ENCODE peak calls at places on chromosomes 3 and 15, in ten cellular contexts. One of them, this sample, is unnamed.

GRCh38 chr3:123330441-123330991 is 118.4 kb downstream of the ADCY5 start:
- DNase-seq in keratinocyte: no peak
- DNase-seq in mammary epithelial cell: no peak
- DNase-seq in ovary: peak; percentile 68
- DNase-seq in thoracic aorta: no peak
- DNase-seq in IMR-90: no peak
- DNase-seq in heart left ventricle: peak; percentile 76
- DNase-seq in kidney: peak; percentile 76
- DNase-seq in adrenal gland: no peak
- DNase-seq in left ventricle myocardium inferior: peak; percentile 58
- DNase-seq in this sample: no peak

GRCh38 chr3:129596194-129597086 is 10.0 kb downstream of the PLXND1 start:
- DNase-seq in IMR-90: peak; percentile 96
- DNase-seq in thoracic aorta: peak; percentile 84
- DNase-seq in adrenal gland: peak; percentile 62
- DNase-seq in heart left ventricle: peak; percentile 95
- DNase-seq in left ventricle myocardium inferior: peak; percentile 92
- DNase-seq in ovary: peak; percentile 89
- DNase-seq in keratinocyte: no peak
- DNase-seq in kidney: peak; percentile 97
- DNase-seq in mammary epithelial cell: no peak
- DNase-seq in this sample: peak; percentile 54

GRCh38 chr15:84889313-84889990 is 5.0 kb downstream of the SLC28A1 start:
- DNase-seq in kidney: no peak
- DNase-seq in left ventricle myocardium inferior: no peak
- DNase-seq in ovary: no peak
- DNase-seq in mammary epithelial cell: no peak
- DNase-seq in keratinocyte: no peak
- DNase-seq in adrenal gland: no peak
- DNase-seq in heart left ventricle: no peak
- DNase-seq in thoracic aorta: no peak
- DNase-seq in IMR-90: no peak
- DNase-seq in this sample: no peak

GRCh38 chr15:62228604-62229003 is 63.5 kb upstream of the C2CD4B start:
- DNase-seq in keratinocyte: no peak
- DNase-seq in mammary epithelial cell: no peak
- DNase-seq in IMR-90: no peak
- DNase-seq in left ventricle myocardium inferior: no peak
- DNase-seq in kidney: no peak
- DNase-seq in heart left ventricle: no peak
- DNase-seq in adrenal gland: no peak
- DNase-seq in ovary: no peak
- DNase-seq in thoracic aorta: no peak
- DNase-seq in this sample: no peak

GRCh38 chr3:192812736-192813383 is 85.5 kb upstream of the FGF12 start:
- DNase-seq in heart left ventricle: no peak
- DNase-seq in left ventricle myocardium inferior: no peak
- DNase-seq in kidney: no peak
- DNase-seq in IMR-90: peak; percentile 70
- DNase-seq in mammary epithelial cell: peak; percentile 30
- DNase-seq in ovary: no peak
- DNase-seq in adrenal gland: peak; percentile 44
- DNase-seq in thoracic aorta: no peak
- DNase-seq in keratinocyte: no peak
- DNase-seq in this sample: peak; percentile 71

GRCh38 chr3:114356084-114357009 is 62.5 kb downstream of the TIGIT start:
- DNase-seq in IMR-90: no peak
- DNase-seq in kidney: no peak
- DNase-seq in ovary: no peak
- DNase-seq in mammary epithelial cell: no peak
- DNase-seq in thoracic aorta: no peak
- DNase-seq in heart left ventricle: no peak
- DNase-seq in left ventricle myocardium inferior: no peak
- DNase-seq in keratinocyte: no peak
- DNase-seq in adrenal gland: no peak
- DNase-seq in this sample: no peak

GRCh38 chr15:60673918-60674558 is 195.1 kb upstream of the ICE2 start:
- DNase-seq in kidney: no peak
- DNase-seq in keratinocyte: peak; percentile 61
- DNase-seq in left ventricle myocardium inferior: no peak
- DNase-seq in adrenal gland: peak; percentile 74
- DNase-seq in mammary epithelial cell: peak; percentile 91
- DNase-seq in IMR-90: peak; percentile 96
- DNase-seq in ovary: no peak
- DNase-seq in heart left ventricle: no peak
- DNase-seq in thoracic aorta: peak; percentile 41
- DNase-seq in this sample: peak; percentile 60

GRCh38 chr15:72800819-72801481 is 17.4 kb upstream of the ADPGK start:
- DNase-seq in IMR-90: peak; percentile 65
- DNase-seq in adrenal gland: no peak
- DNase-seq in mammary epithelial cell: no peak
- DNase-seq in heart left ventricle: no peak
- DNase-seq in left ventricle myocardium inferior: no peak
- DNase-seq in thoracic aorta: no peak
- DNase-seq in ovary: no peak
- DNase-seq in kidney: no peak
- DNase-seq in keratinocyte: no peak
- DNase-seq in this sample: no peak

GRCh38 chr15:29110176-29110575 is 159.4 kb downstream of the NSMCE3 start:
- DNase-seq in IMR-90: no peak
- DNase-seq in mammary epithelial cell: no peak
- DNase-seq in thoracic aorta: no peak
- DNase-seq in kidney: no peak
- DNase-seq in ovary: no peak
- DNase-seq in keratinocyte: no peak
- DNase-seq in left ventricle myocardium inferior: no peak
- DNase-seq in heart left ventricle: no peak
- DNase-seq in adrenal gland: no peak
- DNase-seq in this sample: no peak

GRCh38 chr3:46082849-46083248 is 55.6 kb upstream of the XCR1 start:
- DNase-seq in thoracic aorta: no peak
- DNase-seq in heart left ventricle: no peak
- DNase-seq in IMR-90: no peak
- DNase-seq in mammary epithelial cell: peak; percentile 95
- DNase-seq in left ventricle myocardium inferior: no peak
- DNase-seq in ovary: no peak
- DNase-seq in keratinocyte: peak; percentile 66
- DNase-seq in kidney: no peak
- DNase-seq in adrenal gland: no peak
- DNase-seq in this sample: peak; percentile 39

GRCh38 chr3:127141921-127142730 is 50.8 kb upstream of the PRR23E start:
- DNase-seq in IMR-90: no peak
- DNase-seq in thoracic aorta: no peak
- DNase-seq in ovary: no peak
- DNase-seq in adrenal gland: peak; percentile 68
- DNase-seq in mammary epithelial cell: peak; percentile 57
- DNase-seq in keratinocyte: no peak
- DNase-seq in heart left ventricle: no peak
- DNase-seq in kidney: no peak
- DNase-seq in left ventricle myocardium inferior: no peak
- DNase-seq in this sample: peak; percentile 67

GRCh38 chr3:194336601-194337355 is 14.3 kb downstream of the CPN2 start:
- DNase-seq in left ventricle myocardium inferior: no peak
- DNase-seq in heart left ventricle: no peak
- DNase-seq in keratinocyte: no peak
- DNase-seq in thoracic aorta: no peak
- DNase-seq in ovary: no peak
- DNase-seq in adrenal gland: no peak
- DNase-seq in IMR-90: no peak
- DNase-seq in mammary epithelial cell: no peak
- DNase-seq in kidney: peak; percentile 61
- DNase-seq in this sample: no peak

GRCh38 chr3:194339836-194340235 is 11.3 kb downstream of the CPN2 start:
- DNase-seq in mammary epithelial cell: no peak
- DNase-seq in left ventricle myocardium inferior: no peak
- DNase-seq in IMR-90: no peak
- DNase-seq in keratinocyte: no peak
- DNase-seq in ovary: no peak
- DNase-seq in heart left ventricle: no peak
- DNase-seq in kidney: no peak
- DNase-seq in adrenal gland: no peak
- DNase-seq in thoracic aorta: no peak
- DNase-seq in this sample: no peak

GRCh38 chr3:194340757-194341400 is 10.2 kb downstream of the CPN2 start:
- DNase-seq in mammary epithelial cell: no peak
- DNase-seq in left ventricle myocardium inferior: no peak
- DNase-seq in ovary: no peak
- DNase-seq in keratinocyte: no peak
- DNase-seq in thoracic aorta: no peak
- DNase-seq in adrenal gland: no peak
- DNase-seq in kidney: peak; percentile 68
- DNase-seq in IMR-90: no peak
- DNase-seq in heart left ventricle: no peak
- DNase-seq in this sample: no peak

GRCh38 chr3:194339356-194339755 is 11.8 kb downstream of the CPN2 start:
- DNase-seq in mammary epithelial cell: no peak
- DNase-seq in adrenal gland: no peak
- DNase-seq in heart left ventricle: no peak
- DNase-seq in kidney: no peak
- DNase-seq in left ventricle myocardium inferior: no peak
- DNase-seq in keratinocyte: no peak
- DNase-seq in ovary: no peak
- DNase-seq in IMR-90: no peak
- DNase-seq in thoracic aorta: no peak
- DNase-seq in this sample: no peak

GRCh38 chr3:194337965-194338753 is 13.0 kb downstream of the CPN2 start:
- DNase-seq in left ventricle myocardium inferior: no peak
- DNase-seq in keratinocyte: no peak
- DNase-seq in heart left ventricle: no peak
- DNase-seq in ovary: no peak
- DNase-seq in IMR-90: peak; percentile 42
- DNase-seq in thoracic aorta: no peak
- DNase-seq in adrenal gland: no peak
- DNase-seq in mammary epithelial cell: no peak
- DNase-seq in kidney: peak; percentile 58
- DNase-seq in this sample: no peak
- H3K4me1 ChIP-seq in left ventricle myocardium inferior: peaks cover 8% of the 10 kb centered on the region
- H3K4me1 ChIP-seq in keratinocyte: peaks cover 5% of the 10 kb centered on the region
- H3K4me1 ChIP-seq in heart left ventricle: peaks cover 5% of the 10 kb centered on the region
- H3K4me1 ChIP-seq in ovary: no peaks in the 10 kb centered on the region
- H3K4me1 ChIP-seq in IMR-90: peaks cover 6% of the 10 kb centered on the region
- H3K4me1 ChIP-seq in thoracic aorta: peaks cover 3% of the 10 kb centered on the region
- H3K4me1 ChIP-seq in adrenal gland: no peaks in the 10 kb centered on the region
- H3K4me1 ChIP-seq in mammary epithelial cell: peaks cover 5% of the 10 kb centered on the region
- H3K4me1 ChIP-seq in kidney: peaks cover 2% of the 10 kb centered on the region
- H3K4me1 ChIP-seq in this sample: peaks cover 6% of the 10 kb centered on the region

GRCh38 chr3:183038764-183039163 is 58.4 kb upstream of the DCUN1D1 start:
- DNase-seq in keratinocyte: no peak
- DNase-seq in left ventricle myocardium inferior: no peak
- DNase-seq in ovary: peak; percentile 25
- DNase-seq in thoracic aorta: no peak
- DNase-seq in IMR-90: no peak
- DNase-seq in heart left ventricle: no peak
- DNase-seq in mammary epithelial cell: no peak
- DNase-seq in kidney: no peak
- DNase-seq in adrenal gland: peak; percentile 63
- DNase-seq in this sample: no peak
- H3K36me3 ChIP-seq in keratinocyte: peaks cover 11% of the 10 kb centered on the region
- H3K36me3 ChIP-seq in left ventricle myocardium inferior: peaks cover 65% of the 10 kb centered on the region
- H3K36me3 ChIP-seq in ovary: no peaks in the 10 kb centered on the region
- H3K36me3 ChIP-seq in thoracic aorta: peaks cover 27% of the 10 kb centered on the region
- H3K36me3 ChIP-seq in IMR-90: peaks cover 21% of the 10 kb centered on the region
- H3K36me3 ChIP-seq in heart left ventricle: peaks cover 8% of the 10 kb centered on the region
- H3K36me3 ChIP-seq in mammary epithelial cell: peaks cover 3% of the 10 kb centered on the region
- H3K36me3 ChIP-seq in kidney: peaks cover 7% of the 10 kb centered on the region
- H3K36me3 ChIP-seq in adrenal gland: no peaks in the 10 kb centered on the region
- H3K36me3 ChIP-seq in this sample: peaks cover 15% of the 10 kb centered on the region

GRCh38 chr3:134017490-134017889 is 12.2 kb downstream of the SLCO2A1 start:
- DNase-seq in left ventricle myocardium inferior: no peak
- DNase-seq in ovary: no peak
- DNase-seq in heart left ventricle: no peak
- DNase-seq in thoracic aorta: no peak
- DNase-seq in kidney: no peak
- DNase-seq in adrenal gland: no peak
- DNase-seq in keratinocyte: no peak
- DNase-seq in IMR-90: no peak
- DNase-seq in mammary epithelial cell: no peak
- DNase-seq in this sample: no peak

GRCh38 chr3:134018406-134018805 is 11.3 kb downstream of the SLCO2A1 start:
- DNase-seq in IMR-90: no peak
- DNase-seq in thoracic aorta: no peak
- DNase-seq in ovary: no peak
- DNase-seq in left ventricle myocardium inferior: no peak
- DNase-seq in adrenal gland: no peak
- DNase-seq in mammary epithelial cell: no peak
- DNase-seq in kidney: no peak
- DNase-seq in heart left ventricle: no peak
- DNase-seq in keratinocyte: no peak
- DNase-seq in this sample: no peak

GRCh38 chr3:134013280-134013679 is 16.4 kb downstream of the SLCO2A1 start:
- DNase-seq in adrenal gland: no peak
- DNase-seq in kidney: no peak
- DNase-seq in left ventricle myocardium inferior: no peak
- DNase-seq in heart left ventricle: no peak
- DNase-seq in thoracic aorta: no peak
- DNase-seq in mammary epithelial cell: no peak
- DNase-seq in ovary: no peak
- DNase-seq in keratinocyte: no peak
- DNase-seq in IMR-90: no peak
- DNase-seq in this sample: no peak

GRCh38 chr3:134018850-134019249 is 10.9 kb downstream of the SLCO2A1 start:
- DNase-seq in left ventricle myocardium inferior: no peak
- DNase-seq in heart left ventricle: no peak
- DNase-seq in adrenal gland: no peak
- DNase-seq in kidney: no peak
- DNase-seq in thoracic aorta: no peak
- DNase-seq in mammary epithelial cell: no peak
- DNase-seq in keratinocyte: no peak
- DNase-seq in IMR-90: no peak
- DNase-seq in ovary: no peak
- DNase-seq in this sample: no peak

GRCh38 chr3:134014270-134014669 is 15.5 kb downstream of the SLCO2A1 start:
- DNase-seq in thoracic aorta: no peak
- DNase-seq in kidney: no peak
- DNase-seq in adrenal gland: no peak
- DNase-seq in mammary epithelial cell: no peak
- DNase-seq in IMR-90: no peak
- DNase-seq in ovary: no peak
- DNase-seq in left ventricle myocardium inferior: no peak
- DNase-seq in keratinocyte: no peak
- DNase-seq in heart left ventricle: no peak
- DNase-seq in this sample: no peak
- TF ChIP-seq CTCF in thoracic aorta: no peak
- TF ChIP-seq CTCF in kidney: no peak
- TF ChIP-seq CTCF in adrenal gland: no peak
- TF ChIP-seq CTCF in mammary epithelial cell: no peak
- TF ChIP-seq CTCF in IMR-90: no peak
- TF ChIP-seq CTCF in ovary: no peak
- TF ChIP-seq CTCF in left ventricle myocardium inferior: no peak
- TF ChIP-seq CTCF in keratinocyte: no peak
- TF ChIP-seq CTCF in heart left ventricle: no peak
- TF ChIP-seq CTCF in this sample: no peak

DNA sequence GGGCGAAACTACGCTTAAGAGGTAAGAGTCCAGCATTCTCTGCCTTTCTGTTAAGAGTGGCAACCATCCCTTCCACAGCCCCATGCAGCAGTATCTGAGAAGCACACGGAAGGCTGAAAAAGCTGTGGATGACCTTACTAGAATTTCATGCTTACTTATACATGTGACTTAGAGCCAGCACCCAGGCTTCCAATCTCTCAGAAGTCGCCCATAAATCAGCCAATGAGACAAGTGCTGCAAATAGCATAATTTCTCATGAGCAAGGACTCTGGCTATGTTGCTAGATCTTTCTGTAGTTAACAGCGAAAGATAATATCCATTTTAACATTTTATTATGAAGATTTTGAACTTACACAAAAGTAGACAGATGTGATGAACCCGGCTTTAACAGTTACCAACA is 65.3 kb downstream of the IGF2BP2 start:
- DNase-seq in left ventricle myocardium inferior: no peak
- DNase-seq in adrenal gland: no peak
- DNase-seq in ovary: no peak
- DNase-seq in kidney: no peak
- DNase-seq in mammary epithelial cell: no peak
- DNase-seq in thoracic aorta: no peak
- DNase-seq in keratinocyte: no peak
- DNase-seq in heart left ventricle: no peak
- DNase-seq in IMR-90: no peak
- DNase-seq in this sample: no peak
- H3K4me1 ChIP-seq in left ventricle myocardium inferior: peaks cover 40% of the 10 kb centered on the region
- H3K4me1 ChIP-seq in adrenal gland: peaks cover 21% of the 10 kb centered on the region
- H3K4me1 ChIP-seq in ovary: peaks cover 4% of the 10 kb centered on the region
- H3K4me1 ChIP-seq in kidney: no peaks in the 10 kb centered on the region
- H3K4me1 ChIP-seq in mammary epithelial cell: peaks cover 51% of the 10 kb centered on the region
- H3K4me1 ChIP-seq in thoracic aorta: no peaks in the 10 kb centered on the region
- H3K4me1 ChIP-seq in keratinocyte: peaks cover 43% of the 10 kb centered on the region
- H3K4me1 ChIP-seq in heart left ventricle: peaks cover 17% of the 10 kb centered on the region
- H3K4me1 ChIP-seq in IMR-90: peaks cover 29% of the 10 kb centered on the region
- H3K4me1 ChIP-seq in this sample: peaks cover 49% of the 10 kb centered on the region